ENCODE peak calls at places on chromosomes 16 and 17, in four cellular contexts. Z is K562, T is GM12878, N is HepG2. Y is an unnamed sample.

GRCh38 chr16:31265329-31266245 is 5.8 kb downstream of the ITGAM start:
- DNase-seq in Z (no peak), T (peak; percentile 79), N (no peak), Y (peak; percentile 23)

GRCh38 chr16:10895053-10895946 is 18.3 kb downstream of the CIITA start:
- DNase-seq in Z (peak; percentile 70), T (no peak), N (peak; percentile 48), Y (peak; percentile 85)

GRCh38 chr17:72171703-72172670 is 51.2 kb downstream of the SOX9 start:
- DNase-seq in Z (no peak), T (no peak), N (no peak), Y (no peak)

GRCh38 chr16:68374251-68374805 is 63.5 kb downstream of the PRMT7 start:
- DNase-seq in Z (no peak), T (no peak), N (no peak), Y (no peak)

GRCh38 chr17:40436631-40437030 is 6.6 kb upstream of the IGFBP4 start:
- DNase-seq in Z (no peak), T (no peak), N (no peak), Y (no peak)

GRCh38 chr17:44199553-44200477 is at the start of gene ATXN7L3:
- DNase-seq in Z (peak; percentile 100), T (peak; percentile 87), N (peak; percentile 97), Y (peak; percentile 100)

GRCh38 chr17:32281011-32281451 is 15.4 kb downstream of the RHBDL3 start:
- DNase-seq in Z (no peak), T (no peak), N (no peak), Y (peak; percentile 67)

GRCh38 chr17:48023408-48024148 is 14.0 kb downstream of the COPZ2 start:
- DNase-seq in Z (no peak), T (no peak), N (peak; percentile 50), Y (peak; percentile 93)

GRCh38 chr16:53529529-53529928 is 26.5 kb upstream of the AKTIP start:
- DNase-seq in Z (no peak), T (no peak), N (no peak), Y (no peak)

GRCh38 chr17:50651661-50652060 is 17.0 kb downstream of the ABCC3 start:
- DNase-seq in Z (no peak), T (no peak), N (no peak), Y (no peak)

GRCh38 chr16:58329147-58329546 is 34.3 kb upstream of the PRSS54 start:
- DNase-seq in Z (no peak), T (no peak), N (no peak), Y (no peak)

GRCh38 chr16:58333937-58334336 is 39.1 kb upstream of the PRSS54 start:
- DNase-seq in Z (no peak), T (no peak), N (peak; percentile 21), Y (no peak)

GRCh38 chr16:58325941-58326340 is 31.1 kb upstream of the PRSS54 start:
- DNase-seq in Z (no peak), T (no peak), N (no peak), Y (no peak)

GRCh38 chr16:58332997-58333700 is 38.3 kb upstream of the PRSS54 start:
- DNase-seq in Z (peak; percentile 20), T (no peak), N (no peak), Y (peak; percentile 62)

DNA sequence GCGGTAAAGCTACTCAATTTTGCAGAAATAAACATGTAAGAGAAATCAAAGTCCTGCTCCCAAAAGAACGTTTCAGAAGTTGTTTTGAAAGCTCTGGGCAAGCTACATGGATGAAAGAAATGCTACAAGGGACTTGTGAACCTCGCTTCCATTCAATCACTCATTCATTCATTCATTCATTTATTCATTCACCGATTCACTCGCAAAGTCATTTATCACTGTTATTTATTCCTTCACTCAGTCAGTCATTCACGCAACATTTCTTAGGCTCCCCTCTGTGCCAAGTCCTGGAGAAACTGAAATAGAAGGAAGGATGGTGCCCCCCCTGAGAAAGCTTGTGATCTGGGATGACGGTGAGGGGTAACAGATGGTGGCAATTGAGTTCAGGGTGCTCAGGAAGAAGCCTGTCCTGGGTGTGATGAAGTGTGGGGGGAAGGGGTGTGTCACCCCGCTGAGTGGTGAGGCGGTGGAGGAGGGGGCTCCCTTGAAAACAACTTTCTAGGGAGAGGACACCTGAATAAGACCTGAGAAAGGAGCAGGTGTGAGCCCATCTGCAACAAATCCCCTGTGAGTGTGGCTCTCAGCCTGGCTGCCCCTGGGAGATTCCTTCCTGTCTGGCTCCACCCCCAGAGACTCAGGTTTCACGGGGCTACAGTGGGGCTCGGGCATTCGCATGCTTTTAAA is 36.3 kb upstream of the PRSS54 start:
- DNase-seq in Z (peak; percentile 46), T (no peak), N (no peak), Y (peak; percentile 73)
- TF ChIP-seq CREM in Z (no peak), T (no peak), N (no peak), Y (no peak)

GRCh38 chr16:19184823-19185509 is 16.9 kb downstream of the SYT17 start:
- DNase-seq in Z (no peak), T (no peak), N (no peak), Y (peak; percentile 36)

GRCh38 chr16:19192865-19193264 is 24.8 kb downstream of the SYT17 start:
- DNase-seq in Z (no peak), T (no peak), N (no peak), Y (no peak)

GRCh38 chr16:19186403-19186802 is 18.4 kb downstream of the SYT17 start:
- DNase-seq in Z (no peak), T (no peak), N (no peak), Y (no peak)

GRCh38 chr16:19185510-19185851 is 17.4 kb downstream of the SYT17 start:
- DNase-seq in Z (no peak), T (no peak), N (no peak), Y (no peak)

DNA sequence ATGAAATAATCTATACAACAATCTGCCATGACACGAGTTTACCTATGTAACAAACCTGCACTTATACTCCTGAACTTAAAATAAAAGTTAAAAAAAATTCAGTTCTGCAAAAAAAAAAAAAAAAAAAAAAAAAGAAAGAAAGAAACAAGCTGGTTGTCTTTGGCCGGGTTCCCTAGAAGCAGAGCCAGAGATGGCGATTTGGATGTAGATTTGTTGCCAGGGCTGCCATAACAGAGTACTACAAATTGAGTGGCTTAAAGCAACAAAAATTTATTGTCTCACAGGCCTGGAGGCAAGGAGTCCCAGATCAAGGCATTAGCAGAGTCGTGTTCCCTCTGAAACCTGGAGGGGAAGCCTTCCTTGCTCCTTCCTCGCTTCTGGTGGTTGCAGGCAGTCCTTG is 20.4 kb downstream of the SYT17 start:
- DNase-seq in Z (no peak), T (no peak), N (no peak), Y (no peak)
- TF ChIP-seq CREM in Z (no peak), T (no peak), N (no peak), Y (no peak)

DNA sequence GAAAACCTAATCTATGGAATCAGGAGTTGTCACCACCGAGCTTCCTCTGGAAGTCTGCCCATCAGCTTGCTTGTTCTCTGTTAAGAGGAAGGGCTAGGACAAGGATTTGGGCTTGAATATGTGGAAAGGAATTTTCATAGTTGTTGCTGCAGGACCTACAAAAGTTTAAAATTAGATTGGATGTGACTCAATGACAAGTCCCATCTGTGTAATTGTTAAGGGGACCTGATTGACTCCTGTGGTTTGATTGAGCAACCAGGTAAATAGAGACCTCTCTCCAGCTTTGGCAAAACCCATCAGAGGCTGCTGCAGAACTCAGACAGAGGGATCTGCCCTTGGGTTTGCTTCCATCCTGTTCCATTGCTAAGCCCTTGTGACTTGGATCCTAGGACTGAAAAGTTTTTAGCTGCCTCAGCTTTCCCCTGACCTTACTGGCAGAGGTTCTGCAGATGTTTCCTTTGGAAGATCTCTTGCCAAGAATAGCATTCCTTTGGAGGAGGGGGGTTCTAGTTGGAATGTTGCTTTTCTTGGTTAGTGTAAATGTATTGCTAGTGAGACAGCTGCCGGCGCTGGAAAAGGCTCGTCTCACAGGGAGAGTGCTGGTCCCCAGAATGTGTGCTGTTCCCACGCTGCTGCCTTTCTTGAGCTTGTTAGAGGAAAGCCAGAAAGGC is 50.0 kb downstream of the SF3B3 start:
- DNase-seq in Z (no peak), T (no peak), N (peak; percentile 35), Y (no peak)
- TF ChIP-seq CREM in Z (no peak), T (no peak), N (no peak), Y (no peak)

DNA sequence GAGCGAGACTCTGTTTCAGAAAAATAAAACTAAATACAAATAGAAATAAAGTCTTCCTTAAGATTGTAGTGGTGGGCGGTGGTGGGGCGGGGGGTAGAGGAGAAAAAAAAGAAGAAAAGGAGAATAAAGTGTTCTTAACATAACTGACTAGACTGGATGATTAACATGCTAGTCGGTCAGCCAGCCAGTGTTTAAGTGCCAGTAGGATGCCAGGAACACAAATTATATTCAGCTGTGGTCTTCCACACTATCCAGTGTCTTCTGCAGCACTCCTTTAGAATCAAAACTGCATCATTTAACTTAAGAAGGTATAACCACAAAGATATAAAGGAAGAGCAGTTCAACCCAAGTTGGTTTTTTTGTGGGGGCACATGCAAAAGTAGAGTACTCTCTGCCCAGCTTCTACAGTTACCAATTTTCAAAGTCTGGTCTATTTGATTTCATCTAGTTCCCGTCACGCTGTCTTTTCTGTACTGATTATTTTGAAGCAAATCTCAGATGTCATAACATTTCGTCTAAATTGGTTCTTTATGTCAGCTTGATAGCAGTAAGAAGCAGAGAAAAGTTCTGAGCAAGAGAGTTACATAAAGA is 15.8 kb downstream of the HEATR3 start:
- DNase-seq in Z (no peak), T (no peak), N (no peak), Y (no peak)
- TF ChIP-seq CREM in Z (no peak), T (no peak), N (no peak), Y (no peak)